ENCODE peak calls at places on chromosomes 11 and 22, in four cellular contexts. H is mesenchymal stem cell, K is IMR-90, Z is H1. T is an unnamed sample.

GRCh38 chr22:26887456-26887855 is 230.1 kb downstream of the MIAT start:
- DNase-seq in H (peak), K (peak), Z (no peak), T (no peak)

GRCh38 chr11:94196363-94196762 is 67.7 kb downstream of the PANX1 start:
- DNase-seq in H (no peak), K (peak), Z (no peak), T (no peak)

GRCh38 chr22:38924197-38924952 is 33.0 kb upstream of the APOBEC3A start:
- DNase-seq in H (peak), K (peak), Z (no peak), T (no peak)

GRCh38 chr22:26239561-26239960 is 70.3 kb downstream of the SEZ6L start:
- DNase-seq in H (no peak), K (no peak), Z (no peak), T (no peak)

GRCh38 chr11:118565062-118565461 is 669 bp downstream of the IFT46 start:
- DNase-seq in H (no peak), K (no peak), Z (no peak), T (no peak)

GRCh38 chr11:15107730-15108515 is 6.8 kb upstream of the INSC start:
- DNase-seq in H (peak), K (peak), Z (no peak), T (no peak)

GRCh38 chr22:28864878-28865596 is 18.3 kb upstream of the ZNRF3 start:
- DNase-seq in H (no peak), K (no peak), Z (no peak), T (no peak)

GRCh38 chr11:73784080-73784634 is 3.5 kb upstream of the MRPL48 start:
- DNase-seq in H (peak), K (peak), Z (no peak), T (no peak)

GRCh38 chr11:29623144-29623722 is 393.6 kb downstream of the KCNA4 start:
- DNase-seq in H (no peak), K (no peak), Z (peak), T (peak)
- H2BK5ac ChIP-seq in H (no peak), K (no peak), Z (peak), T (no peak)

DNA sequence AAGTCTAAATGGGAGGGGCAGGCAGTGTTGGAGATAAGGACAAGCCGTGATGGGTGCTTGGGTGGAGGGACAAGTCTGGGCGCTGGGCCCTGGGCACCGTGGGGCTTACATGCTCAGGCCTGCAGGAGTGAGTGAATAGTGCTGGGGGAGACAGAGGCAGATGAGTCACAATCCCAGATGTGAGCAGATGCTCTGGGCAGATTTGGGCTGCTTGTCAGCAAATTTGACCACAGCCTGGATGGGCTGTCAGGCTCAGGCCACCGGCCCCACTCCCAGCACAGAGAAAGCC is 41.6 kb upstream of the ZBED5 start:
- DNase-seq in H (no peak), K (no peak), Z (no peak), T (no peak)
- H2AFZ ChIP-seq in H (no peak), K (peak), Z (no peak), T (peak)

DNA sequence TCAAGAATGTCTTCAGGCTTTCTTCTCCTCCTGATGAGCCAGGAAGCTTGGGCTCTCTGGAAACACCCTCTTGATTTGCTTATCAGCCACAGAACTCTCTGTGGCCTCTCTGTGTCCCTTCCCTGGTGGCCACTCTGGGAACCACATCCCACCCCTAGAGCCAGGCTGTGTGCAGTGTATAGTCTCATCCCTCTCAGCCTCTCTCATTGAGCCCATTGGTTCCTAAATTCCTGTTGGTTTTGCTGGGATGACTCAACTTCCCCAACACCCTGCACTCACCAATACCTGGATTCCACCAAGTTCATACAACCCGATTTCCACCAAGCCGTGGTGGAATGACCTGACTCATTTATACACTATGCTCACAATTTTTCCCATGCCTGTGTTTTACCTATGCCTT is 5.2 kb downstream of the IRAG1 start:
- DNase-seq in H (no peak), K (peak), Z (no peak), T (no peak)
- H2BK5ac ChIP-seq in H (no peak), K (no peak), Z (no peak), T (no peak)

GRCh38 chr22:41469218-41469851 is 418 bp downstream of the ACO2 start:
- DNase-seq in H (no peak), K (no peak), Z (no peak), T (no peak)
- H2AFZ ChIP-seq in H (peak), K (peak), Z (no peak), T (peak)

DNA sequence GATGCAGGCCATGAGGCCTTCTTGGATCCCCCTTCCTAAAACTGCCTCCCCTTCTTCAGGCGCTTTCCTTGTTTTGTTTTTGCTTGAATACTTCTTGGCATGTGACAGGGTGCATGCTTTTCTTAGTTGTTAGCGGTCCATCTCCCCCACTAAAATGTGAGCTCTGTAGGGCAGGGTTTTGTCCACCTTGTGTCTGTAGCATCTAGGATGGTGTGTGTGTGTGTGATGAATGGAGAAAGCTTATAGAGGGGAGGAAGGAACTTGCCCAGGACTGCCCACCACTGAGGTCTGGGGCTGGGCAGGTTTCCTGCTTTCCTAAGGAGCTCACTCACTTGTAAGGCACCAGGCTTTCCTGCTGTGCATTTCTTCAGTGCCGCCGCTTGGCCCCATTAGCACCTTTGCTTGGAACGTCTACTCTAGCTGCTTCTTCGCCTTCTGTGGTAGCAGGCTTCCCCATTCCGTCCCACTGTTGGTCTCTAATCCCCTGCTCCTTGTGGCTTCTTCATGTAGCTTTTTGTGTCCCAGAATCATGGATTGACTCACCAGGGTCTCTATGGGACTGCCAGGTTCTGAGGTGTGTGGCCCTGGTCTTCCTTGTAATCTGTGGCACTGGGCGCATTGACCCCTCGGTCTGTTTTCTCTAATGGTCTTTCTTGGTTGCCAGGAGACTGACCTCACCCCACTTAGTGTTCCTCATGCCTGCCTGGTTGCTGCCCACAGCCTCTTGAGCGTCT is 3.3 kb downstream of the DGCR8 start:
- DNase-seq in H (no peak), K (no peak), Z (no peak), T (no peak)
- H2BK5ac ChIP-seq in H (no peak), K (no peak), Z (no peak), T (no peak)

DNA sequence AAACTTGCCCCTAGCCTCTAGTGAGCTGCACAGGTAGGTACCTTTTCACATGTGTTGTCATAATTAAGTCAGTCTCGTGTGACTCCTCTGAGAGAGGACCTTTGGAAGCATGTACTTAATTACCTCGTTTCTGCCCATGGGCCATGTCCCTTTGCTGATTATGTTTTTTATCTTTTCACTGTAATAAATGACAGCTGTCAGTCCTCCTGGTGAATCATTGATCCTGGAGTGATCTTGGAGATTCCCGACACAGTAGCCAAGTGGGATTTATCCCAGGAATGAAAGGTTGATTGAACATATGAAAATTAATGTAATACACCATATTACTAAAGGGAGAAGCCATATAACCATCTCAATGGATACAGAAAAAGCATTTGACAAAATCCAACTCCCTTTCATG is 12.6 kb upstream of the CLNS1A start:
- DNase-seq in H (no peak), K (no peak), Z (no peak), T (no peak)
- H2AFZ ChIP-seq in H (no peak), K (no peak), Z (no peak), T (no peak)

T was measured in neuronal stem cell.